ENCODE peak calls at places on chromosomes 13 and 19, in five cellular contexts. N, L, F, K and J are unnamed samples.

GRCh38 chr19:5480427-5480836 is 25.2 kb downstream of the ZNRF4 start:
- DNase-seq in N (peak; percentile 69), L (peak; percentile 82), F (no peak), K (peak; percentile 44), J (peak; percentile 45)

GRCh38 chr19:17026041-17026658 is 460 bp downstream of the CPAMD8 start:
- DNase-seq in N (no peak), L (peak; percentile 32), F (no peak), K (no peak), J (peak; percentile 44)

GRCh38 chr13:70173236-70173959 is 65.1 kb upstream of the KLHL1 start:
- DNase-seq in N (no peak), L (peak; percentile 8), F (no peak), K (no peak), J (no peak)

GRCh38 chr13:27461940-27462584 is 11.7 kb upstream of the MTIF3 start:
- DNase-seq in N (no peak), L (no peak), F (no peak), K (no peak), J (no peak)

GRCh38 chr13:25846227-25846984 is 205.4 kb downstream of the SHISA2 start:
- DNase-seq in N (no peak), L (no peak), F (no peak), K (peak; percentile 65), J (no peak)

GRCh38 chr19:54967611-54968010 is 1.4 kb downstream of the NLRP2 start:
- DNase-seq in N (no peak), L (no peak), F (peak; percentile 79), K (no peak), J (no peak)

GRCh38 chr19:5048091-5048726 is 79.3 kb downstream of the KDM4B start:
- DNase-seq in N (peak; percentile 96), L (peak; percentile 86), F (no peak), K (peak; percentile 92), J (peak; percentile 90)

GRCh38 chr13:50617134-50617721 is 226.3 kb downstream of the DLEU7 start:
- DNase-seq in N (no peak), L (no peak), F (no peak), K (peak; percentile 87), J (no peak)

GRCh38 chr13:95301135-95301946 is at the start of gene ABCC4:
- DNase-seq in N (peak; percentile 91), L (peak; percentile 84), F (peak; percentile 76), K (peak; percentile 75), J (peak; percentile 91)

GRCh38 chr19:50238043-50238442 is 34.6 kb downstream of the MYH14 start:
- DNase-seq in N (no peak), L (no peak), F (no peak), K (no peak), J (no peak)

GRCh38 chr19:34254552-34255432 is at the start of gene GARRE1:
- DNase-seq in N (peak; percentile 93), L (peak; percentile 72), F (peak; percentile 88), K (no peak), J (peak; percentile 71)

GRCh38 chr13:31767175-31767900 is 28.0 kb downstream of the RXFP2 start:
- DNase-seq in N (no peak), L (no peak), F (no peak), K (no peak), J (no peak)

GRCh38 chr13:65836066-65836465 is 1394.1 kb downstream of the PCDH9 start:
- DNase-seq in N (no peak), L (no peak), F (no peak), K (no peak), J (no peak)

GRCh38 chr13:111114362-111115050 is 604 bp upstream of the ARHGEF7 start:
- DNase-seq in N (peak; percentile 77), L (peak; percentile 68), F (peak; percentile 26), K (no peak), J (peak; percentile 53)

GRCh38 chr19:3356805-3357204 is 9.6 kb upstream of the NFIC start:
- DNase-seq in N (no peak), L (no peak), F (no peak), K (no peak), J (no peak)

GRCh38 chr19:3358919-3359849 is 7.2 kb upstream of the NFIC start:
- DNase-seq in N (peak; percentile 92), L (peak; percentile 33), F (peak; percentile 31), K (peak; percentile 42), J (peak; percentile 60)

GRCh38 chr19:3357362-3357730 is 9.0 kb upstream of the NFIC start:
- DNase-seq in N (no peak), L (no peak), F (no peak), K (no peak), J (no peak)

GRCh38 chr19:3358392-3358918 is 7.9 kb upstream of the NFIC start:
- DNase-seq in N (peak; percentile 74), L (no peak), F (no peak), K (no peak), J (peak; percentile 39)

DNA sequence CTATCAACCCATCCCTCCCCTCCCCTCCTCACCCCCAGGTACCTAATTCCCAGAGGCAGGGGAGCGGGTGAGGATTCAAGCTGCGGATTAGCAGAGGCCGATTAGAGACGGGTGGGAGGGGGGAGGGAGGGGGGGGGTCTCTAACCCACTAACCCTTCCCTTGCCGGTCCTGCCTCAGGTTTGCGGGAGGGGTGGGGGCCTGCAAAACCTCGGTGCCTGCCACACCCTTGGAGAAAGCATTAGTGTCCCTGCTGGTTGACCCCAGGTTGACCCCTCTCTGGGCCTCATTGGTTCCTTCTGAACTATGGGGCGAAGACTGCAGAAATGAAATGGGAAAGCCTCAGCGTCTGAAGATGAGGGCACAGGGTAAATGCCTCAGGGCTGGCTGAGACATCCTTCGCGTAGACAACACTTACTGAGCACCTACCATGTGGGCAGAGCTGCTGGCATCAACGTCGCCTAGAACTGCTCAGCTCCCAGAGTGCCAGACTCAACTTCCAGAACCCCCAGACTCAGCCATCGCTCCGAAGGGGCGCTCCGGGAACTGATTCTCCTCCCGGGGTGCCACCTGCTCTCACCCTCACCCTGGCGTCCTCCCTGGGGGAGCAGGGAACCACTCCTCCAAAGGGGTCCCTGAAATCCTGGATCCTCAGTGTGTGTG is 8.5 kb upstream of the NFIC start:
- DNase-seq in N (no peak), L (peak; percentile 72), F (no peak), K (no peak), J (peak; percentile 68)
- TF ChIP-seq EZH2phosphoT487 in N (no peak), L (no peak), F (no peak), K (no peak), J (no peak)

GRCh38 chr13:112350300-112350699 is 25.9 kb upstream of the SPACA7 start:
- DNase-seq in N (no peak), L (no peak), F (no peak), K (no peak), J (no peak)
- H3K27me3 ChIP-seq in N (peaks cover 25% of the 10 kb centered on the region), L (no peaks in the 10 kb centered on the region), F (no peaks in the 10 kb centered on the region), K (peaks cover 72% of the 10 kb centered on the region), J (no peaks in the 10 kb centered on the region)

DNA sequence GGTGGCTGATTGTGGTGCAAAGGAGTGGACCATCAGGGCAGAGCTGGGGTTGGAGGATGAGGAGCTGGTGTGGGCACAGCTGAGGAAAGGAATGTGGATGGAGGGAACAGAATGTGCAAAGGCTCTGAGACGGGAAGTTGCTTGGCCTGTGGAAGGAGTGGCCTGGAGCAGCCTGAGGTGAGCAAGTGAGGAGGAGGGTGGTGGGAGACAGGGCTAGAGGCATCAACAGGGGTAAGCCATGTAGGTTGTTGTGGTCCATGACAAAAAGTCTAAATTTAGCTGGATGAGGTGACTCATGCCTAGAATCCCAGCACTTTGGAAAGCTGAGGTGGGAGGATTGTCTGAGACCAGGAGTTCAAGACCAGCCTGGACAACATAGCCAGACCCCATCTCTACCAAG is 9.5 kb downstream of the CYP4F22 start:
- DNase-seq in N (no peak), L (no peak), F (no peak), K (no peak), J (no peak)
- H3K79me2 ChIP-seq in N (no peaks in the 10 kb centered on the region), L (no peaks in the 10 kb centered on the region), F (no peaks in the 10 kb centered on the region), K (no peaks in the 10 kb centered on the region), J (no peaks in the 10 kb centered on the region)

GRCh38 chr13:97369269-97369893 is 64.6 kb upstream of the RAP2A start:
- DNase-seq in N (no peak), L (no peak), F (peak; percentile 59), K (no peak), J (no peak)
- TF ChIP-seq EZH2phosphoT487 in N (no peak), L (no peak), F (no peak), K (no peak), J (no peak)

GRCh38 chr13:20195846-20196245 is 3.1 kb upstream of the GJB2 start:
- DNase-seq in N (no peak), L (no peak), F (no peak), K (peak; percentile 29), J (no peak)
- H3K27me3 ChIP-seq in N (peaks cover 74% of the 10 kb centered on the region), L (peaks cover 73% of the 10 kb centered on the region), F (no peaks in the 10 kb centered on the region), K (no peaks in the 10 kb centered on the region), J (peaks cover 72% of the 10 kb centered on the region)

GRCh38 chr13:112889351-112890290 is 79.4 kb upstream of the MCF2L start:
- DNase-seq in N (no peak), L (no peak), F (no peak), K (no peak), J (no peak)
- H3K79me2 ChIP-seq in N (no peaks in the 10 kb centered on the region), L (no peaks in the 10 kb centered on the region), F (no peaks in the 10 kb centered on the region), K (no peaks in the 10 kb centered on the region), J (peaks cover 3% of the 10 kb centered on the region)